ENCODE peak calls at places on chromosomes 6 and 20, in eight cellular contexts. Q is CD4-positive, alpha-beta memory T cell; T is NCI-H446; H is CD4-positive, CD25-positive, alpha-beta regulatory T cell; Y is left ventricle myocardium inferior; X is NCI-H1417; J is GM04504; O is effector CD4-positive, alpha-beta T cell. F is an unnamed sample.

GRCh38 chr20:49887828-49888340 is 27.4 kb downstream of the SPATA2 start:
- DNase-seq in Q (no peak), T (no peak), H (no peak), Y (no peak), X (no peak), J (no peak), O (no peak), F (no peak)

GRCh38 chr20:46951405-46951804 is 56.8 kb downstream of the EYA2 start:
- DNase-seq in Q (no peak), T (no peak), H (no peak), Y (no peak), X (no peak), J (no peak), O (no peak), F (no peak)

GRCh38 chr6:169016758-169017157 is 236.9 kb downstream of the THBS2 start:
- DNase-seq in Q (no peak), T (no peak), H (no peak), Y (no peak), X (no peak), J (no peak), O (no peak), F (no peak)

GRCh38 chr6:167015302-167015701 is 16.1 kb downstream of the CEP43 start:
- DNase-seq in Q (no peak), T (no peak), H (no peak), Y (no peak), X (no peak), J (no peak), O (no peak), F (no peak)

GRCh38 chr20:63139369-63139768 is 76.6 kb downstream of the YTHDF1 start:
- DNase-seq in Q (no peak), T (no peak), H (no peak), Y (no peak), X (no peak), J (no peak), O (no peak), F (no peak)

GRCh38 chr6:84645000-84645399 is 119.4 kb downstream of the TBX18 start:
- DNase-seq in Q (no peak), T (no peak), H (no peak), Y (no peak), X (no peak), J (no peak), O (no peak), F (no peak)

GRCh38 chr20:21272279-21272678 is 30.9 kb upstream of the XRN2 start:
- DNase-seq in Q (no peak), T (no peak), H (no peak), Y (no peak), X (no peak), J (no peak), O (no peak), F (no peak)

GRCh38 chr6:167737205-167737830 is 89.4 kb upstream of the AFDN start:
- DNase-seq in Q (no peak), T (no peak), H (no peak), Y (no peak), X (no peak), J (no peak), O (no peak), F (no peak)

GRCh38 chr6:22424196-22424595 is 127.4 kb upstream of the PRL start:
- DNase-seq in Q (no peak), T (no peak), H (no peak), Y (no peak), X (no peak), J (no peak), O (no peak), F (no peak)

GRCh38 chr6:105482227-105482839 is 79.5 kb upstream of the PREP start:
- DNase-seq in Q (no peak), T (no peak), H (peak; percentile 44), Y (peak; percentile 68), X (no peak), J (peak; percentile 42), O (no peak), F (no peak)

GRCh38 chr6:144896296-144896695 is 611.2 kb downstream of the UTRN start:
- DNase-seq in Q (no peak), T (no peak), H (no peak), Y (no peak), X (no peak), J (no peak), O (no peak), F (no peak)

GRCh38 chr20:19695081-19695480 is 63.0 kb upstream of the RIN2 start:
- DNase-seq in Q (no peak), T (no peak), H (no peak), Y (no peak), X (no peak), J (no peak), O (no peak), F (no peak)

GRCh38 chr6:108594640-108595039 is 33.9 kb downstream of the FOXO3 start:
- DNase-seq in Q (no peak), T (no peak), H (no peak), Y (no peak), X (no peak), J (no peak), O (no peak), F (no peak)

GRCh38 chr6:99822741-99823512 is 171.1 kb downstream of the MCHR2 start:
- DNase-seq in Q (peak; percentile 20), T (no peak), H (peak; percentile 47), Y (no peak), X (peak; percentile 53), J (peak; percentile 50), O (no peak), F (peak; percentile 34)

GRCh38 chr6:109595998-109596397 is 95.0 kb downstream of the AK9 start:
- DNase-seq in Q (no peak), T (no peak), H (peak; percentile 37), Y (no peak), X (no peak), J (peak; percentile 3), O (no peak), F (no peak)

GRCh38 chr6:36367743-36368142 is 19.7 kb downstream of the ETV7 start:
- DNase-seq in Q (no peak), T (no peak), H (no peak), Y (no peak), X (no peak), J (no peak), O (no peak), F (no peak)

GRCh38 chr6:170117111-170117972 is 173.5 kb downstream of the DLL1 start:
- DNase-seq in Q (no peak), T (no peak), H (no peak), Y (peak; percentile 3), X (no peak), J (no peak), O (no peak), F (no peak)

GRCh38 chr6:153941768-153942167 is 97.3 kb upstream of the OPRM1 start:
- DNase-seq in Q (no peak), T (no peak), H (no peak), Y (no peak), X (no peak), J (no peak), O (no peak), F (no peak)

GRCh38 chr20:35290186-35290886 is 1.9 kb downstream of the FAM83C start:
- DNase-seq in Q (no peak), T (no peak), H (no peak), Y (no peak), X (no peak), J (no peak), O (no peak), F (no peak)

GRCh38 chr6:151359486-151359885 is 31.9 kb downstream of the ZBTB2 start:
- DNase-seq in Q (no peak), T (no peak), H (no peak), Y (no peak), X (no peak), J (no peak), O (no peak), F (no peak)

GRCh38 chr6:116036885-116037284 is 23.8 kb downstream of the FRK start:
- DNase-seq in Q (no peak), T (no peak), H (no peak), Y (no peak), X (no peak), J (no peak), O (no peak), F (no peak)

GRCh38 chr20:39019805-39020325 is 57.7 kb downstream of the DHX35 start:
- DNase-seq in Q (no peak), T (no peak), H (peak; percentile 38), Y (no peak), X (no peak), J (no peak), O (no peak), F (no peak)

GRCh38 chr20:24777746-24778145 is 171.3 kb upstream of the CST7 start:
- DNase-seq in Q (no peak), T (no peak), H (no peak), Y (no peak), X (no peak), J (no peak), O (no peak), F (no peak)

GRCh38 chr6:14381225-14381887 is 263.8 kb downstream of the CD83 start:
- DNase-seq in Q (no peak), T (no peak), H (no peak), Y (no peak), X (peak; percentile 80), J (no peak), O (no peak), F (no peak)

GRCh38 chr6:52201046-52201445 is 14.9 kb downstream of the IL17A start:
- DNase-seq in Q (no peak), T (no peak), H (no peak), Y (no peak), X (no peak), J (no peak), O (no peak), F (no peak)

GRCh38 chr20:53609501-53610445 is 16.1 kb upstream of the ZNF217 start:
- DNase-seq in Q (peak; percentile 85), T (no peak), H (peak; percentile 85), Y (peak; percentile 41), X (peak; percentile 87), J (no peak), O (peak; percentile 64), F (no peak)

GRCh38 chr6:14857501-14857900 is 388.4 kb upstream of the JARID2 start:
- DNase-seq in Q (peak; percentile 63), T (no peak), H (peak; percentile 37), Y (no peak), X (no peak), J (no peak), O (peak; percentile 51), F (no peak)

GRCh38 chr6:11773013-11773412 is 5.6 kb downstream of the ADTRP start:
- DNase-seq in Q (no peak), T (no peak), H (no peak), Y (no peak), X (no peak), J (no peak), O (no peak), F (no peak)

GRCh38 chr6:3884007-3884745 is 35.0 kb downstream of the FAM50B start:
- DNase-seq in Q (no peak), T (no peak), H (no peak), Y (no peak), X (peak; percentile 53), J (no peak), O (no peak), F (no peak)

GRCh38 chr6:156017838-156018237 is 562.2 kb upstream of the NOX3 start:
- DNase-seq in Q (no peak), T (no peak), H (no peak), Y (no peak), X (no peak), J (no peak), O (no peak), F (no peak)